ENCODE peak calls at places on chromosomes 2 and 18, in four cellular contexts. E is psoas muscle, A is neuronal stem cell, L is ovary. S is an unnamed sample.
A peak's percentile ranks its signal among the peaks of the same experiment; 100 is the strongest.

GRCh38 chr2:68423966-68424650 is 43.0 kb downstream of the FBXO48 start:
- DNase-seq in L (no peak), A (no peak), E (no peak), S (no peak)

GRCh38 chr2:217694296-217694695 is 308.5 kb downstream of the TNS1 start:
- DNase-seq in L (no peak), E (no peak), A (no peak), S (no peak)

GRCh38 chr2:105487142-105488069 is 88.6 kb upstream of the FHL2 start:
- DNase-seq in A (no peak), L (peak; percentile 93), E (peak; percentile 56), S (no peak)

GRCh38 chr2:110674620-110675555 is 3.0 kb downstream of the BUB1 start:
- DNase-seq in E (no peak), A (no peak), L (no peak), S (no peak)

GRCh38 chr2:63049291-63050185 is 1.1 kb upstream of the OTX1 start:
- DNase-seq in L (peak; percentile 34), E (no peak), A (peak; percentile 41), S (no peak)

GRCh38 chr2:172200495-172201085 is 97.9 kb upstream of the DLX2 start:
- DNase-seq in A (no peak), L (no peak), E (no peak), S (no peak)

GRCh38 chr2:96739051-96739632 is 722 bp downstream of the LMAN2L start:
- DNase-seq in E (no peak), A (no peak), L (no peak), S (no peak)

GRCh38 chr2:53508667-53509066 is 258.9 kb upstream of the CHAC2 start:
- DNase-seq in L (no peak), A (no peak), E (no peak), S (no peak)

GRCh38 chr2:238467772-238468171 is 41.0 kb downstream of the ASB1 start:
- DNase-seq in L (no peak), E (no peak), A (no peak), S (no peak)

GRCh38 chr2:220394433-220394832 is 767.0 kb downstream of the SLC4A3 start:
- DNase-seq in A (no peak), L (no peak), E (no peak), S (peak; percentile 71)

GRCh38 chr2:41750829-41751228 is 297.0 kb upstream of the PKDCC start:
- DNase-seq in A (no peak), E (no peak), L (no peak), S (no peak)

GRCh38 chr2:191358325-191359025 is 113.3 kb downstream of the MYO1B start:
- DNase-seq in L (no peak), A (no peak), E (no peak), S (no peak)

GRCh38 chr2:43127208-43127940 is 99.0 kb downstream of the ZFP36L2 start:
- DNase-seq in L (peak; percentile 58), E (peak; percentile 90), A (no peak), S (peak; percentile 91)

GRCh38 chr2:75810931-75811330 is 100.2 kb upstream of the GCFC2 start:
- DNase-seq in E (no peak), L (no peak), A (no peak), S (no peak)

GRCh38 chr2:119647440-119648169 is 31.4 kb upstream of the TMEM177 start:
- DNase-seq in L (no peak), E (no peak), A (no peak), S (peak; percentile 79)

GRCh38 chr2:12091201-12091806 is 344.9 kb downstream of the LPIN1 start:
- DNase-seq in L (no peak), A (no peak), E (no peak), S (no peak)

GRCh38 chr2:236236559-236237450 is 27.4 kb downstream of the ASB18 start:
- DNase-seq in L (no peak), A (no peak), E (no peak), S (no peak)

GRCh38 chr2:118169359-118170005 is 81.2 kb downstream of the INSIG2 start:
- DNase-seq in A (no peak), E (peak; percentile 55), L (peak; percentile 41), S (peak; percentile 73)

GRCh38 chr2:46686811-46687210 is 207.4 kb downstream of the TMEM247 start:
- DNase-seq in L (no peak), A (no peak), E (no peak), S (no peak)

GRCh38 chr2:71244302-71244660 is 17.4 kb upstream of the PAIP2B start:
- DNase-seq in E (no peak), A (no peak), L (no peak), S (no peak)

GRCh38 chr2:15177103-15177502 is 384.0 kb downstream of the NBAS start:
- DNase-seq in E (no peak), A (no peak), L (no peak), S (no peak)

GRCh38 chr2:215847718-215848117 is 165.6 kb downstream of the MREG start:
- DNase-seq in E (no peak), A (no peak), L (no peak), S (no peak)

GRCh38 chr18:11027862-11028261 is 121.5 kb downstream of the PIEZO2 start:
- DNase-seq in E (no peak), L (no peak), A (no peak), S (no peak)

GRCh38 chr2:174158003-174158402 is 90.3 kb downstream of the OLA1 start:
- DNase-seq in E (no peak), L (no peak), A (peak; percentile 20), S (no peak)

GRCh38 chr2:176117823-176118376 is 1.3 kb downstream of the HOXD10 start:
- DNase-seq in L (no peak), E (no peak), A (no peak), S (no peak)
- H3K27me3 ChIP-seq in L (no peaks in the 10 kb centered on the region), E (peaks cover 90% of the 10 kb centered on the region), A (peaks cover 96% of the 10 kb centered on the region), S (no peaks in the 10 kb centered on the region)

DNA sequence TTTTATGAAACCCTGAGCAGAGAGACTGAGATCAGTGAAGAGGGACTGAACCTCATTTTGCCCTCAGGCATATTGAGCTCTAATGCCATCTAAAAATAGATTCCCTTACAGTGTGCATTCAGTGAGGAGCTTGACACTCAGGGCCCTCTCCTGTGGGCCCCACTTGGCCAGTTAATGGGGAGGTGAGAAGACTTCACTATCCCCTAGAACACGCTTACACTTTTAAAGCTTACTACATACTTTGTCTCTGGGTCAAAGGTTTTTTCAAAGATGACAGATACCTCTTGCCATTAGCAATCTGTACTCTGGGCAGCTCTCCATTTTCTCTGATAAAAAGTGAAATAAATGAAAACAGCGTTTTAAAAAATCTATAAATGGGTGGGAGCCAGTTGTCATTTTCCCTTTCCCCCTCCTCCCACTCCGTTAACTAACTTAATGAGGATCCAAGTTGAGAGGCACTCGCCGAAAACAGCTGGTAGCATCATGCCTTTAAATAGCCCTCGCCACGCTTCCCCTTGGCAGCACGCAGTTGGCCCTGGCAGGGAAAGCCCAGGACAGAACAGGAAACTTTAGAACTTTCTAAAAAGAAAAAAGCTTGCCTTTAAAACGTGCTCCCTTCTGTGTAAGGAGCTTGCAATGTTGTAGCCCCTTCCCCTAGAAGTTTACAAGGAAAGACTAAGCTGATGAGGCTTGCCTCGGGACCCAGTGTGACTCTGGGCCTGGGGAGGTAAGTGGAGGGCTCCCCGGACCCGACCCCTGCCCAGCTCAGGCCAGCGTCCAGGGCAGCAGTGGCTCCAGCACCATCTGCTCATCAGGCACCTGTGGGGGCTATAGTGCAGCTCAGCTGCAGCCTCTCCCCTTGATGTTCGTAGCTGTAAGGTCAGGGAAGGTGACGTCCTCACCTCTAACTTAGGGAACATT is 58.8 kb upstream of the FOSL2 start:
- DNase-seq in L (peak; percentile 65), A (no peak), E (peak; percentile 85), S (peak; percentile 76)
- H3K27ac ChIP-seq in L (peak overlapping the region; percentile 57), A (no peak overlapping the region), E (peak overlapping the region; percentile 99), S (no peak overlapping the region)

DNA sequence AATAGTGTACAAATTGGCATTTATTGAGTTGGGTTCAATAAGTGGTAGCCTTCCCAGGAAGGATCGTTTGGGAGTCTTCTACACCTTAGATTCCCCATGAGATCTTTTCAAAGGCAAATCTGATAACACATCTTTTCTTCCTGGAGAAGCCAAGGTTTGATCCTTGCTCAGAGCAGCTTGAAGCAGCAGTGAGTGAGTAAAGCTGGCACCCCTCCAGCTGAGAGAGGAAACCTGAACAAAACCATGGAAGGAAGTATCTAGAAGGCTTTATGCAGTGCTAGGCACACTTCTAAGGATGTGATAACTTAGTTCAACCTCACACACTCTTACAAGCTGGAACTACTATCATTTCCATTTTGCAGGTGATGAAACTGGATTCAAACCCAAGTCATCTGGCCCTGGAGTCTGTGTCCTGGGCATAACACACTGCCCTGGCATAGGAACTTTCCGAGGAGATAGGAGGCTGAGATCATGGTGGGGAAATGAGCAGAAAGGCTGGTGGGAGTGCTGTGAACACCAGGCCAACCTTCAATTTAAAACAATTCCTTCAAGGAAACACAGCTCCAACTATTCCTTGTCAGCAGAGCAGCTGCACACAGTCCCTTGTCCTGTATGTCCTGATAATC is 71.3 kb downstream of the CTAGE1 start:
- DNase-seq in L (peak; percentile 63), A (no peak), E (peak; percentile 50), S (peak; percentile 80)
- H3K4me1 ChIP-seq in L (peaks cover 13% of the 10 kb centered on the region), A (peaks cover 6% of the 10 kb centered on the region), E (peaks cover 7% of the 10 kb centered on the region), S (no peaks in the 10 kb centered on the region)

GRCh38 chr2:10481055-10481665 is 33.0 kb upstream of the ODC1 start:
- DNase-seq in E (no peak), L (no peak), A (no peak), S (no peak)
- H3K27me3 ChIP-seq in E (peaks cover 14% of the 10 kb centered on the region), L (no peaks in the 10 kb centered on the region), A (peaks cover 2% of the 10 kb centered on the region), S (no peaks in the 10 kb centered on the region)

GRCh38 chr2:121999273-121999672 is 243.8 kb downstream of the TSN start:
- DNase-seq in A (no peak), E (no peak), L (no peak), S (no peak)
- H3K27ac ChIP-seq in A (no peak overlapping the region), E (no peak overlapping the region), L (no peak overlapping the region), S (no peak overlapping the region)

GRCh38 chr18:8963876-8964275 is 138.6 kb upstream of the NDUFV2 start:
- DNase-seq in E (no peak), A (no peak), L (no peak), S (no peak)

GRCh38 chr18:8967573-8967972 is 134.9 kb upstream of the NDUFV2 start:
- DNase-seq in E (no peak), L (no peak), A (no peak), S (no peak)

GRCh38 chr18:8969639-8970378 is 132.7 kb upstream of the NDUFV2 start:
- DNase-seq in A (no peak), E (no peak), L (no peak), S (no peak)

GRCh38 chr18:8965398-8965797 is 137.1 kb upstream of the NDUFV2 start:
- DNase-seq in A (no peak), E (no peak), L (no peak), S (no peak)

DNA sequence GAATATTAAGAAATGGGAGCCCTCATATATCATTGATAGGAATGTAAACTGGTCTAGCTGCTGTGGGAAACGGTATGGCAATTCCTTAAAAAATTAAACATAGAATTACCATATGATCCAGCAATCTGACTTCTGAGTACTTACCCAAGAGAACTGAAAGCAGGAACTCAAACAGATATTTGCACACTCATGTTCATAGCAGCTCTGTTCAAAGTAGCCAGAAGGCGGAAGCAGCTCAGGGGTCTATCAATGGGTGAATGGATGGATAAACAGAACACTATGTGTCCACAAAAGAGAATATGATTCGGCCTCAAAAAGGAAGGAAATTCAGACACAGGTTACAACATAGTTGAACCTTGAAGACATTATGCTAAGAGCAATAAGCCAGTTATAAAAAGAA is 135.7 kb upstream of the NDUFV2 start:
- DNase-seq in L (no peak), E (no peak), A (no peak), S (no peak)
- H3K4me1 ChIP-seq in L (no peaks in the 10 kb centered on the region), E (no peaks in the 10 kb centered on the region), A (no peaks in the 10 kb centered on the region), S (no peaks in the 10 kb centered on the region)

GRCh38 chr2:64434039-64434657 is 19.8 kb upstream of the LGALSL start:
- DNase-seq in L (no peak), A (no peak), E (no peak), S (no peak)
- H3K27me3 ChIP-seq in L (no peaks in the 10 kb centered on the region), A (no peaks in the 10 kb centered on the region), E (no peaks in the 10 kb centered on the region), S (no peaks in the 10 kb centered on the region)